ENCODE peak calls at places on chromosomes 6 and 20, in ten cellular contexts. B is endothelial cell; E is GM20000; H is CD8-positive, alpha-beta T cell; U is natural killer cell; M is SK-N-SH; I is left ventricle myocardium inferior; Y is cardiac muscle cell; W is fibroblast of pulmonary artery; L is neural crest cell. F is an unnamed sample.

GRCh38 chr6:142013286-142013685 is 119.4 kb upstream of the GJE1 start:
- DNase-seq in B (no peak), E (no peak), H (no peak), U (no peak), M (no peak), I (no peak), Y (peak; percentile 83), W (peak; percentile 89), L (no peak), F (no peak)

GRCh38 chr6:101613556-101613955 is 220.0 kb downstream of the GRIK2 start:
- DNase-seq in B (no peak), E (no peak), H (no peak), U (no peak), M (no peak), I (no peak), Y (no peak), W (no peak), L (no peak), F (no peak)

GRCh38 chr6:9204171-9204570 is 768.8 kb upstream of the SLC35B3 start:
- DNase-seq in B (no peak), E (no peak), H (no peak), U (no peak), M (no peak), I (no peak), Y (peak; percentile 18), W (peak; percentile 62), L (no peak), F (no peak)

GRCh38 chr6:28648035-28648877 is 122.6 kb downstream of the GPX5 start:
- DNase-seq in B (peak; percentile 74), E (peak; percentile 58), H (no peak), U (no peak), M (peak; percentile 60), I (no peak), Y (peak; percentile 81), W (peak; percentile 80), L (peak; percentile 89), F (no peak)

GRCh38 chr20:28562510-28562898 is 2695.0 kb upstream of the DEFB115 start:
- DNase-seq in B (no peak), E (no peak), H (no peak), U (no peak), M (no peak), I (no peak), Y (peak; percentile 73), W (peak; percentile 69), L (no peak), F (no peak)

GRCh38 chr6:28643017-28643740 is 117.5 kb downstream of the GPX5 start:
- DNase-seq in B (peak; percentile 46), E (no peak), H (no peak), U (no peak), M (peak; percentile 38), I (no peak), Y (peak; percentile 73), W (peak; percentile 68), L (peak; percentile 36), F (no peak)

GRCh38 chr6:39153766-39154397 is 38.9 kb upstream of the SAYSD1 start:
- DNase-seq in B (no peak), E (no peak), H (no peak), U (no peak), M (no peak), I (no peak), Y (no peak), W (no peak), L (no peak), F (no peak)

GRCh38 chr6:104252276-104252675 is 607.4 kb downstream of the HACE1 start:
- DNase-seq in B (no peak), E (no peak), H (no peak), U (no peak), M (no peak), I (no peak), Y (no peak), W (no peak), L (no peak), F (no peak)

GRCh38 chr6:12537389-12537788 is 179.2 kb upstream of the PHACTR1 start:
- DNase-seq in B (no peak), E (no peak), H (no peak), U (no peak), M (no peak), I (no peak), Y (peak; percentile 96), W (peak; percentile 89), L (no peak), F (no peak)

GRCh38 chr6:63558270-63558669 is 14.0 kb upstream of the LOC128125822 start:
- DNase-seq in B (no peak), E (no peak), H (no peak), U (no peak), M (no peak), I (no peak), Y (no peak), W (no peak), L (no peak), F (no peak)

GRCh38 chr6:5673016-5673415 is 333.7 kb downstream of the NRN1 start:
- DNase-seq in B (no peak), E (no peak), H (no peak), U (no peak), M (no peak), I (no peak), Y (no peak), W (no peak), L (no peak), F (no peak)

GRCh38 chr6:158869010-158869603 is 49.9 kb upstream of the EZR start:
- DNase-seq in B (no peak), E (no peak), H (no peak), U (no peak), M (no peak), I (no peak), Y (no peak), W (no peak), L (peak; percentile 16), F (no peak)
- TF ChIP-seq CTCF in B (no peak), E (no peak), H (no peak), U (no peak), M (no peak), I (no peak), Y (no peak), W (no peak), L (no peak), F (no peak)

DNA sequence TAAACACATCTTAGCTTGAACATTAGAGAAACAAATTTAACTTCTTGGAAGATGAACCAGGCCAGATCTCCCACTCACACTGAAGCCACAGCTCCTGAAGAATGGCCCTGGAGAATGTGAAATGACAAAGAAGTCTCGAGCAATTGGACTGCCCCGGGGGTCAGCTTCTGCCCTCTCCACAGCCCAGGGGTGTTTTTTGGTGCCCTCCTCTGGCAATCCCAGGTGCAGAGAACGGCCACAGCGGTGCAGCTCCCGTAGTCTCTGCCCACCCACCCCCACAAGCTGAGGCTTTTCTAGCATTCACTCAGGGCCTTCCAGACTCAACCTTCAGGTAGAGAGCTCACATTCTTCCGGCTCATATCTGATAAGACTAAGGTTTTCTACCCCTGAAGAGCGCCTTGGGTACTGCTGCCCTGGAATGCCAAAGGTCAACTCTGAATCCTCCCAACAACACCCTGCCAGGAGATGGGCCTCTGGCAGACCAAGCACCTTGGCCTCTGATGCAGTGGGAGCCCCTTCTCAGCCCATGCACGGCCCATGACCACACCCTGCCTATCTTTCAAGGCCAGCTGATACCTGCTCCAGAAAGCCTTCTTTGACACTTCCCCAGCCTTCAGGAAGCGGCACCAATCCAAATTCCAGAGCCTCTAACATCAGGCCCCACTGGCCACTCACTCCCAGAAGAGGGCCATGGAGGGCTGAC is 208.3 kb downstream of the SYNDIG1 start:
- DNase-seq in B (no peak), E (no peak), H (no peak), U (no peak), M (no peak), I (no peak), Y (no peak), W (no peak), L (no peak), F (no peak)
- TF ChIP-seq CTCF in B (no peak), E (no peak), H (no peak), U (no peak), M (no peak), I (no peak), Y (no peak), W (no peak), L (no peak), F (no peak)

DNA sequence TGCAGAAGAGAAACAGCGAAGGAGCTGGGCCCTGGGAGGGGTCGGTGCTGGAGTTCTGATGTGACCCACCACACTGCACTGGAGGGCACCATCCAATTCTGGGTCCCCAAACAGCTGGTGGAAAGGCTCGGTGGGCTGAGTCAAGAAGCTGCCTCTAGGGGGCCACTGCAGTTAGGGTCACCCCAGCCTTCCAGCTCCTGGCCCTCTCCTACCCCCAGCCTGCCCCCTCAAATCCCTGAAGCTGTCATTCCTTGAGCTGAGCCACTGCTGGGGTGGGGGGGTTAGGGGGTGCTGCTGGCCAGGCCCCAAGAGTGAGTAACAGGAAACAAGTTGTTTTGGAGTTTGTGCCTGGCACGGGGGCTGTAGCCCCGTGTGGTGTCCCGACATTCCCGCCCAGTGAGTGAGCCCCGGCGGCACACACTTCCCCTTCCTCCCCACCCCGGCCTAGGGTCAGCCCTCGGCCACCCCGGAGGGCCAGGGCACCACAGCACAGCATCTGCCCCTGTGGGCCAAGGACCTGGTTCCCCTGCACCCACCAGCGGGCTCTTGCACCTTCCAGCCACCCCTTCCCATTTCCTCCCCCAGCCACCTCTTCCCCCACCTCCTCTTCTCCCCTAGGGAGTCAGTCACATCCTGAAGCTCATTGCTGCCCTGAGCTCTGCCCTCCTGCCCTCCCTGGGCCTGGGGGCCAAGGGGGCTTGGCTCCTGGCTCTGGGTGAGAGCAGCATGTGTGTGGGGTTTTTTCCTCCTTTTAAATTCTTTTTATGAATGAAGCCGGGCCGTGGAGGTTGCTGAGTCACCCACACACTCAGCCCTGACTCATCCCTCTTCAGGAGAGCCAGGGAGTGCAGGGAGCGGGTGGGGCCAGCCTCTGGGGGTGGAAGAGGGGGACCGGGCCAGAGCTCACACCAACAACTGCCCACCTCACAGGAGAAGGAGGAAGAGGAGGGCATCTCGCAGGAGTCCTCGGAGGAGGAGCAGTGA is 4.6 kb downstream of the SMIM29 start:
- DNase-seq in B (no peak), E (peak; percentile 36), H (peak; percentile 29), U (no peak), M (peak; percentile 53), I (no peak), Y (peak; percentile 88), W (peak; percentile 88), L (no peak), F (no peak)
- TF ChIP-seq CTCF in B (peak; percentile 49), E (peak; percentile 13), H (no peak), U (no peak), M (peak; percentile 55), I (no peak), Y (peak; percentile 51), W (peak; percentile 45), L (peak; percentile 39), F (peak; percentile 56)

DNA sequence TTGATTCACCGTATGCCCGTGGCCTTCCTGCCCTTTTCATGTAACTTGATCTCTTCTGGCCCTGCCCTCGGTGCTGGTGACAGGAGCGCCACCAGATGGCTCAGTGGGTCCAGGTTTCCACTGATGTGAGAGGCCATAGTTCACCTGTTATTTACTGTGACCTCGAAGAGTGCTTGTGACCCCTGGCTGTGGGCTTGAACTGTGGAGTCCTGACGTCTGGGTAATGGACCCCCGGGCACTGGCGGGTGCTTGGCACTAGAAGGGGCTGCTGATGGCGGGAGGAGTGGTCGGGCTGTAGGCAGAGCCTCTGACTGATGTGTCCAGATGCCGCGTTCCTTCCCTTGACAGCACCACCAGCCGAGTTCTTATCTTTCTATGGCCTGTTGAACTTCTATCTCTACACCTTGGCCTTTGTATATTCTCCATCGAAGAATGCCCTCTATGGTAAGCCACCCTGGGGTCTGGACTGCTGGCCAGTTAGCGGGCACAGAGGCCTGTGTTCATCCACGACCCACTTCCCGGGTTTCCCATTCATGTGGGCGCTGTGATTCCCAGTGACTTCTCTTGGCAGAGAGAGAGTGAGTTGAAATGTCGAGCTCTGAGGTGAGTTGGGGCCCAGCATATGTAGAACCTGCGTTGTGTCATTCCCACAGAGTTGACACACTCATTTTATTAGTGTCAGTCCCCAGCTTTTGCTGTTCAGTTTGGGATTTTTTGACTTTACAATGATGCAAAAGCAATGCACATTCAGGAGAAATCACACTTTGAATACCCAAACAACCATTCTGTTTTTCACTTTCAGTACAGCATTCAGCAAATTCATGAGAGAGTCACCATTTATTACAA is 14.9 kb downstream of the DYNLT1 start:
- DNase-seq in B (no peak), E (no peak), H (no peak), U (no peak), M (no peak), I (no peak), Y (no peak), W (no peak), L (no peak), F (no peak)
- TF ChIP-seq CTCF in B (no peak), E (no peak), H (peak; percentile 27), U (no peak), M (no peak), I (peak; percentile 56), Y (no peak), W (no peak), L (no peak), F (no peak)